ENCODE peak calls at places on chromosomes 6 and 20, in eight cellular contexts. B, T, X, D, J, M, Q and I are unnamed samples.

GRCh38 chr6:20444786-20445271 is 43.1 kb downstream of the E2F3 start:
- DNase-seq in B (no peak), T (no peak), X (no peak), D (peak; percentile 27), J (peak; percentile 17), M (no peak), Q (no peak), I (peak; percentile 17)

GRCh38 chr6:111782887-111783286 is 90.4 kb downstream of the FYN start:
- DNase-seq in B (no peak), T (no peak), X (no peak), D (no peak), J (no peak), M (no peak), Q (no peak), I (no peak)

GRCh38 chr20:43746344-43747137 is 19.7 kb upstream of the GTSF1L start:
- DNase-seq in B (no peak), T (no peak), X (no peak), D (peak; percentile 44), J (no peak), M (no peak), Q (no peak), I (no peak)

GRCh38 chr6:37306624-37307222 is 47.1 kb upstream of the RNF8 start:
- DNase-seq in B (no peak), T (no peak), X (no peak), D (no peak), J (no peak), M (no peak), Q (no peak), I (no peak)

GRCh38 chr6:118285791-118286190 is 262.3 kb upstream of the PLN start:
- DNase-seq in B (no peak), T (no peak), X (no peak), D (no peak), J (no peak), M (no peak), Q (no peak), I (no peak)

GRCh38 chr20:40265872-40266533 is 423.0 kb downstream of the MAFB start:
- DNase-seq in B (no peak), T (peak; percentile 3), X (no peak), D (peak; percentile 39), J (peak; percentile 23), M (peak; percentile 75), Q (no peak), I (no peak)

GRCh38 chr6:167005350-167006159 is 6.4 kb downstream of the CEP43 start:
- DNase-seq in B (no peak), T (no peak), X (peak; percentile 71), D (peak; percentile 27), J (no peak), M (no peak), Q (peak; percentile 72), I (peak; percentile 44)

GRCh38 chr6:156822747-156823206 is 45.6 kb downstream of the ARID1B start:
- DNase-seq in B (no peak), T (no peak), X (no peak), D (no peak), J (no peak), M (no peak), Q (no peak), I (no peak)

GRCh38 chr6:73074175-73074574 is 151.1 kb downstream of the KHDC1L start:
- DNase-seq in B (peak; percentile 33), T (no peak), X (no peak), D (peak; percentile 30), J (peak; percentile 91), M (no peak), Q (no peak), I (no peak)

GRCh38 chr6:52301326-52301725 is 16.8 kb upstream of the MCM3 start:
- DNase-seq in B (no peak), T (no peak), X (no peak), D (no peak), J (no peak), M (no peak), Q (no peak), I (no peak)

GRCh38 chr6:122524056-122524455 is 52.4 kb upstream of the SERINC1 start:
- DNase-seq in B (no peak), T (no peak), X (no peak), D (no peak), J (no peak), M (no peak), Q (no peak), I (no peak)

GRCh38 chr20:37319120-37319717 is 26.7 kb upstream of the SRC start:
- DNase-seq in B (no peak), T (no peak), X (no peak), D (peak; percentile 48), J (no peak), M (peak; percentile 80), Q (no peak), I (peak; percentile 97)

GRCh38 chr20:860891-861290 is 27.4 kb downstream of the FAM110A start:
- DNase-seq in B (no peak), T (no peak), X (no peak), D (no peak), J (peak; percentile 23), M (no peak), Q (no peak), I (no peak)

GRCh38 chr6:100464910-100465700 is at the start of gene SIM1:
- DNase-seq in B (no peak), T (peak; percentile 69), X (no peak), D (no peak), J (no peak), M (peak; percentile 98), Q (peak; percentile 43), I (peak; percentile 62)

GRCh38 chr6:152112503-152113261 is 305.2 kb downstream of the ESR1 start:
- DNase-seq in B (no peak), T (peak; percentile 54), X (peak; percentile 79), D (no peak), J (no peak), M (peak; percentile 17), Q (peak; percentile 76), I (no peak)

GRCh38 chr20:37298190-37298939 is 8.9 kb downstream of the MANBAL start:
- DNase-seq in B (no peak), T (peak; percentile 62), X (no peak), D (peak; percentile 74), J (peak; percentile 22), M (no peak), Q (no peak), I (peak; percentile 72)

GRCh38 chr6:168217880-168218537 is 101.6 kb downstream of the DACT2 start:
- DNase-seq in B (no peak), T (no peak), X (no peak), D (peak; percentile 32), J (no peak), M (peak; percentile 22), Q (no peak), I (no peak)

GRCh38 chr6:21800948-21801438 is 207.4 kb downstream of the SOX4 start:
- DNase-seq in B (no peak), T (no peak), X (no peak), D (no peak), J (peak; percentile 90), M (no peak), Q (no peak), I (no peak)

GRCh38 chr6:116366740-116367275 is 3.9 kb upstream of the DSE start:
- DNase-seq in B (no peak), T (no peak), X (no peak), D (no peak), J (no peak), M (no peak), Q (no peak), I (no peak)

GRCh38 chr6:30990422-30991086 is 7.0 kb downstream of the MUC21 start:
- DNase-seq in B (no peak), T (peak; percentile 20), X (no peak), D (no peak), J (no peak), M (no peak), Q (no peak), I (no peak)

GRCh38 chr6:104771258-104771832 is 88.4 kb downstream of the HACE1 start:
- DNase-seq in B (no peak), T (peak; percentile 9), X (no peak), D (peak; percentile 50), J (peak; percentile 45), M (no peak), Q (no peak), I (peak; percentile 47)

DNA sequence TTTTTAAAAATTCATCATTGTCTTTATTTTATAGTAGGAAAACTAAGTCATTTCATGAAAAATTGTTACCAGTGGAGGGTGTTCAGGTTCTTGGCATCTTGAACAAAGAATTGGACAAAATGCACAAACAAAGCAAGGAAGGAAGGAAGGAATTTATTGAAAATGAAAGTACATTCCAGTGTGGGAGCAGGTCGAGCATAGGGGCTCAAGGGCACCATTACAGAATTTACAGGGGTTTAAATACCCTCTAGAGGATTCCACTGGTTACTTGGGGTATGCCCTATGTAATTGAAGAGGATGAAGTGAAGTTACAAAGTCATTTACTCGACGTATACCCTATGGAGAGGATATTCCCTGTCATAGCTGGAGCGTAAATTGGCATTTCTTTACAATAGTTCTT is 37.4 kb upstream of the HDAC2 start:
- DNase-seq in B (no peak), T (no peak), X (no peak), D (peak; percentile 11), J (no peak), M (no peak), Q (no peak), I (no peak)
- H3K4me3 ChIP-seq in B (no peak overlapping the region), T (no peak overlapping the region), X (no peak overlapping the region), D (no peak overlapping the region), J (no peak overlapping the region), M (no peak overlapping the region), Q (no peak overlapping the region), I (peak overlapping the region; percentile 25)

DNA sequence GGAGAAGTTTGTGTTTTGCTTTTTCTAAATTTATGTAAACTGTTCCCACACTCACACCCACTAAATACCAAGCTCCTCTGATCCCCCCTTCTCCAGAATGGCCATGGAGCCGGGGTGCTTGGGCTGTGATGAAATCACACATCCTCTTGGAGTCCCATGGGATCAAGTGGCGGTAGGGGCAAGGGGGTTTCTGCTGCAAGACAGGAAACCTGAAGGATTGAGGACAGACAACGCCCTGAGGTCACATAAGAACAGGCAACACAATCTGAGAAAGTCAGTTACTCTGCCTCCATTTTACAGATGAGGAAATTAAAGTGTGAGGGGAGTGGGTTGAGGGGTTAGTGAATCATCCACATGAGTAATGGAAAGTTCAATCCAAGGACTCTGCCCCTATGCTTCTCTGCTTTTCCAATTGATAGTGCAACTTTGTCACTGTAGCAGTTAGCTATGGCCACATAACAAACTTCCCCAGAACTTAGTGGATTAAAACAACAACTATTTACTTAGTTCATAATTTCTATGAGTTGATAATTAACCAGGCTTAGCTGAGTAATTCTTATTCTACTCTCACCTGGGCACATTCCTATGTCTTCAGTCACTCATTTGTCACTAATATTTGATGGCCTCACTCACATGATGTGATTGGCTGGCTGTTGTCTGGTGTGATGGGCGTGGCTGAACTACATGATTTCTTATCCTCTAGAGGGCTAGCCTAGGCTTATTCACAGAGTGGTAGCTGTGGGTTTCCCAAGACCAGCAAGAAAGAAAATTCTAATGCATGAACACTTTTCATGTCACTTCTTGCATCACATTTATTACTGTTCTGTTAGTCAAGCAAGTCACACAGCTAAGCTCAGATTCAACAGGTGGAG is 311.1 kb upstream of the RNF24 start:
- DNase-seq in B (no peak), T (peak; percentile 2), X (no peak), D (no peak), J (peak; percentile 62), M (no peak), Q (peak; percentile 31), I (no peak)
- TF ChIP-seq CTCF in B (no peak), T (no peak), X (no peak), D (no peak), J (no peak), M (no peak), Q (no peak), I (no peak)

GRCh38 chr6:170294813-170295518 is 4.1 kb upstream of the DLL1 start:
- DNase-seq in B (no peak), T (no peak), X (no peak), D (no peak), J (no peak), M (no peak), Q (no peak), I (no peak)
- H3K4me3 ChIP-seq in B (peak overlapping the region; percentile 44), T (peak overlapping the region; percentile 46), X (peak overlapping the region; percentile 7), D (peak overlapping the region; percentile 47), J (peak overlapping the region; percentile 68), M (peak overlapping the region; percentile 68), Q (peak overlapping the region; percentile 61), I (peak overlapping the region; percentile 52)

GRCh38 chr20:25310268-25310920 is 62.5 kb downstream of the PYGB start:
- DNase-seq in B (peak; percentile 82), T (peak; percentile 82), X (peak; percentile 85), D (peak; percentile 82), J (peak; percentile 92), M (no peak), Q (no peak), I (peak; percentile 97)
- TF ChIP-seq CTCF in B (peak; percentile 84), T (peak; percentile 71), X (peak; percentile 61), D (peak; percentile 86), J (peak; percentile 82), M (peak; percentile 54), Q (no peak), I (peak; percentile 84)